ENCODE peak calls at places on chromosomes 2 and 18, in seven cellular contexts. Q is GM20000, R is OCI-LY7, V is ovary, F is right lobe of liver, Z is vagina, H is progenitor cell of endocrine pancreas. L is an unnamed sample.
A peak's percentile ranks its signal among the peaks of the same experiment; 100 is the strongest.

GRCh38 chr2:117917223-117917917 is 96.5 kb downstream of the CCDC93 start:
- DNase-seq in Q (no peak), R (no peak), V (no peak), F (peak; percentile 34), Z (no peak), H (no peak), L (no peak)

GRCh38 chr2:66569974-66570373 is 135.0 kb downstream of the MEIS1 start:
- DNase-seq in Q (no peak), R (no peak), V (no peak), F (no peak), Z (no peak), H (no peak), L (no peak)

GRCh38 chr2:237540823-237541222 is 25.6 kb upstream of the PRLH start:
- DNase-seq in Q (no peak), R (no peak), V (peak; percentile 85), F (peak; percentile 76), Z (no peak), H (no peak), L (no peak)

GRCh38 chr2:52536929-52537460 is 1230.6 kb upstream of the CHAC2 start:
- DNase-seq in Q (no peak), R (no peak), V (no peak), F (no peak), Z (no peak), H (no peak), L (no peak)

GRCh38 chr2:43576983-43577892 is 18.6 kb downstream of the THADA start:
- DNase-seq in Q (peak; percentile 33), R (peak; percentile 65), V (no peak), F (no peak), Z (no peak), H (no peak), L (no peak)

GRCh38 chr2:197838036-197838435 is 33.6 kb downstream of the PLCL1 start:
- DNase-seq in Q (peak; percentile 44), R (no peak), V (peak; percentile 12), F (no peak), Z (no peak), H (no peak), L (no peak)

GRCh38 chr2:132788310-132788832 is 118.4 kb upstream of the LYPD1 start:
- DNase-seq in Q (no peak), R (no peak), V (no peak), F (no peak), Z (no peak), H (no peak), L (no peak)

GRCh38 chr18:13455960-13456471 is 237.5 kb downstream of the LDLRAD4 start:
- DNase-seq in Q (peak; percentile 38), R (peak; percentile 51), V (no peak), F (no peak), Z (no peak), H (no peak), L (no peak)

GRCh38 chr18:6959110-6959509 is 158.5 kb downstream of the LAMA1 start:
- DNase-seq in Q (no peak), R (no peak), V (no peak), F (no peak), Z (no peak), H (no peak), L (no peak)

GRCh38 chr2:7882296-7882695 is 799.6 kb upstream of the ID2 start:
- DNase-seq in Q (no peak), R (no peak), V (no peak), F (no peak), Z (no peak), H (no peak), L (no peak)

GRCh38 chr2:16763493-16763899 is 97.9 kb upstream of the CYRIA start:
- DNase-seq in Q (no peak), R (no peak), V (no peak), F (no peak), Z (no peak), H (no peak), L (no peak)

GRCh38 chr18:32975166-32975441 is 202.3 kb upstream of the KLHL14 start:
- DNase-seq in Q (no peak), R (no peak), V (no peak), F (no peak), Z (no peak), H (no peak), L (no peak)

GRCh38 chr2:112257575-112257974 is 2.7 kb upstream of the ZC3H8 start:
- DNase-seq in Q (no peak), R (no peak), V (no peak), F (no peak), Z (no peak), H (no peak), L (no peak)

GRCh38 chr2:111616651-111617218 is 267.3 kb downstream of the ANAPC1 start:
- DNase-seq in Q (no peak), R (no peak), V (no peak), F (no peak), Z (no peak), H (no peak), L (no peak)

GRCh38 chr2:240399419-240400318 is 35.8 kb upstream of the GPC1 start:
- DNase-seq in Q (no peak), R (no peak), V (no peak), F (no peak), Z (no peak), H (no peak), L (peak; percentile 78)

GRCh38 chr2:23487735-23488492 is 102.9 kb downstream of the KLHL29 start:
- DNase-seq in Q (peak; percentile 20), R (no peak), V (no peak), F (no peak), Z (no peak), H (no peak), L (peak; percentile 57)

GRCh38 chr2:208783184-208783583 is 376.6 kb downstream of the PTH2R start:
- DNase-seq in Q (no peak), R (no peak), V (no peak), F (no peak), Z (no peak), H (no peak), L (no peak)

GRCh38 chr18:76479351-76480238 is 15.4 kb downstream of the ZNF516 start:
- DNase-seq in Q (no peak), R (no peak), V (no peak), F (no peak), Z (no peak), H (no peak), L (no peak)

GRCh38 chr18:45730832-45731545 is 7.0 kb downstream of the SLC14A1 start:
- DNase-seq in Q (no peak), R (no peak), V (no peak), F (no peak), Z (no peak), H (no peak), L (no peak)

GRCh38 chr2:6866239-6866745 is 585 bp upstream of the CMPK2 start:
- DNase-seq in Q (peak; percentile 75), R (peak; percentile 19), V (peak; percentile 35), F (peak; percentile 57), Z (no peak), H (no peak), L (no peak)

DNA sequence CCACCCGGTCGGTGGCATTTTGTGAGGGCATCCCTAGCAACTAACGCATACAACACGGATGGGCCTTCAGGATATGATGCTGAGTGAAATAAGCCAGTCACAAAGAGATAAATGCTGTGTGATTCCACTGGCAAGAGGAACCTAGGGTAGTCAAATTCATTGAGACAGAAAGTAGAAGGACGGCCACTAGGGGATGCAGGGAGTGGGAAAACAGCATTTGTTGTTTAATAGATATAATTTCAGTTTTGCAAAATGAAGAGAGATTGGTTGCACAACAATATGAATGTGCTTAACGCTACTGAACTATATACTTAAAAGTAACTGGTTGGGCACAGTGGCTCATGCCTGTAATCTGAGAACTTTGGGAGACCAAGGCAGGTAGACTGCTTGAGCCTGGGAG is 112.9 kb downstream of the AFF3 start:
- DNase-seq in Q (no peak), R (no peak), V (no peak), F (no peak), Z (no peak), H (no peak), L (no peak)
- TF ChIP-seq CTCF in Q (no peak), R (peak; percentile 52), V (no peak), F (no peak), Z (no peak), H (peak; percentile 20), L (peak; percentile 29)

DNA sequence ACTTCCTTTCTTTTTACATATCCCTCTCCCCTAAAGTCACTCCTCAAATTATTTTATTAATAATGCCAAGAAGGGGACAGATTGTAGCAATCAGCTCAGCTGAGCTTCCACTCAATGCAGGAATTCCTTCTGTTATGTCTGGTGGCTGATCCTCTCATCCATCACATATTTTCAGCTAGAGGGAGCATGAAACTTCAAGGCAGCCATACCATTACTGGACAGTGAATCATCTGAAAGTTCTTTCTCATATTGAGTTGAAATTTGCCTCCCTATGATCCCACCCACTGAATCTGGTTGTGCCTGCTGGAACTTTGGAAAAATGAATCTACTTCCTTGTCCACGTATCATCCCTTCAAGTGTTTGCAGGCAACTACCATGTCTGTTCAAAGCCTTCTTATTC is 11.2 kb downstream of the ZNF385B start:
- DNase-seq in Q (no peak), R (no peak), V (no peak), F (no peak), Z (no peak), H (no peak), L (no peak)
- TF ChIP-seq CTCF in Q (no peak), R (no peak), V (no peak), F (no peak), Z (no peak), H (no peak), L (peak; percentile 78)

GRCh38 chr18:22108674-22109073 is 60.7 kb upstream of the GATA6 start:
- DNase-seq in Q (no peak), R (no peak), V (no peak), F (peak; percentile 26), Z (no peak), H (no peak), L (no peak)
- TF ChIP-seq CTCF in Q (no peak), R (no peak), V (no peak), F (peak; percentile 46), Z (no peak), H (no peak), L (peak; percentile 33)

GRCh38 chr2:226796012-226796839 is 3.4 kb downstream of the IRS1 start:
- DNase-seq in Q (no peak), R (no peak), V (peak; percentile 48), F (no peak), Z (no peak), H (no peak), L (no peak)
- TF ChIP-seq CTCF in Q (no peak), R (no peak), V (no peak), F (no peak), Z (no peak), H (no peak), L (no peak)

GRCh38 chr18:53687002-53687401 is 537.5 kb downstream of the MBD2 start:
- DNase-seq in Q (no peak), R (no peak), V (no peak), F (no peak), Z (no peak), H (no peak), L (no peak)
- TF ChIP-seq CTCF in Q (no peak), R (peak; percentile 20), V (no peak), F (no peak), Z (no peak), H (peak; percentile 18), L (peak; percentile 23)

GRCh38 chr2:176650101-176650500 is 380.9 kb downstream of the MTX2 start:
- DNase-seq in Q (no peak), R (peak; percentile 25), V (no peak), F (no peak), Z (no peak), H (no peak), L (no peak)
- TF ChIP-seq CTCF in Q (no peak), R (peak; percentile 67), V (no peak), F (no peak), Z (no peak), H (peak; percentile 33), L (peak; percentile 36)

L was measured in chondrocyte.